ENCODE peak calls at places on chromosome 22, in seven cellular contexts. K, A, J, U, T, X and B are unnamed samples.

GRCh38 chr22:37636186-37636948 is 3.1 kb upstream of the SH3BP1 start:
- DNase-seq in T (no peak), A (peak; percentile 78), X (no peak), K (no peak), U (no peak), J (no peak), B (peak; percentile 58)

GRCh38 chr22:24175160-24175808 is 6.0 kb upstream of the SUSD2 start:
- DNase-seq in K (peak; percentile 69), J (peak; percentile 80), X (peak; percentile 28), T (peak; percentile 38), A (peak; percentile 72), U (peak; percentile 63), B (peak; percentile 74)

GRCh38 chr22:47443836-47444745 is 681.6 kb downstream of the TBC1D22A start:
- DNase-seq in X (no peak), J (no peak), K (no peak), A (no peak), U (no peak), T (no peak), B (no peak)

GRCh38 chr22:44576311-44577260 is 78.6 kb upstream of the RTL6 start:
- DNase-seq in K (no peak), X (no peak), J (peak; percentile 19), U (no peak), A (no peak), T (no peak), B (no peak)

GRCh38 chr22:38452373-38453064 is 2.5 kb downstream of the KCNJ4 start:
- DNase-seq in U (no peak), X (no peak), T (no peak), J (no peak), A (no peak), K (no peak), B (peak; percentile 55)

GRCh38 chr22:43706151-43706550 is 106.0 kb downstream of the EFCAB6 start:
- DNase-seq in A (no peak), U (no peak), T (no peak), K (no peak), X (no peak), J (no peak), B (no peak)

GRCh38 chr22:37884420-37884819 is 21.7 kb upstream of the MICALL1 start:
- DNase-seq in T (no peak), J (no peak), A (no peak), X (no peak), K (no peak), U (no peak), B (peak; percentile 71)

GRCh38 chr22:27385261-27385998 is 416.1 kb downstream of the MN1 start:
- DNase-seq in X (no peak), K (no peak), J (no peak), T (no peak), U (no peak), A (no peak), B (no peak)

GRCh38 chr22:44360686-44361381 is 48.1 kb upstream of the SHISAL1 start:
- DNase-seq in K (no peak), J (no peak), A (no peak), U (no peak), T (no peak), X (no peak), B (peak; percentile 93)

GRCh38 chr22:49400866-49401598 is 426.6 kb downstream of the BRD1 start:
- DNase-seq in U (no peak), A (no peak), T (no peak), K (no peak), X (no peak), J (peak; percentile 12), B (no peak)